ENCODE peak calls at places on chromosomes 11 and 22, in five cellular contexts. One of them, this sample, is unnamed.
A peak's percentile ranks its signal among the peaks of the same experiment; 100 is the strongest.

GRCh38 chr11:117842131-117842941 is 17.8 kb upstream of the FXYD2 start:
- DNase-seq in activated naive CD8-positive, alpha-beta T cell treated with anti-CD3 and anti-CD28 coated beads, Interleukin-2, amount 50 U/mL, for 24 hours: no peak
- DNase-seq in AML-193: peak; percentile 80
- DNase-seq in effector memory CD8-positive, alpha-beta T cell: no peak
- DNase-seq in activated naive CD4-positive, alpha-beta T cell: no peak
- DNase-seq in this sample: no peak

GRCh38 chr11:9748361-9748970 is 84.6 kb downstream of the SWAP70 start:
- DNase-seq in activated naive CD8-positive, alpha-beta T cell treated with anti-CD3 and anti-CD28 coated beads, Interleukin-2, amount 50 U/mL, for 24 hours: peak; percentile 60
- DNase-seq in AML-193: peak; percentile 85
- DNase-seq in effector memory CD8-positive, alpha-beta T cell: peak; percentile 32
- DNase-seq in activated naive CD4-positive, alpha-beta T cell: peak; percentile 14
- DNase-seq in this sample: peak; percentile 79

GRCh38 chr11:61695917-61696316 is 15.7 kb downstream of the DAGLA start:
- DNase-seq in activated naive CD8-positive, alpha-beta T cell treated with anti-CD3 and anti-CD28 coated beads, Interleukin-2, amount 50 U/mL, for 24 hours: peak; percentile 92
- DNase-seq in AML-193: peak; percentile 62
- DNase-seq in effector memory CD8-positive, alpha-beta T cell: peak; percentile 92
- DNase-seq in activated naive CD4-positive, alpha-beta T cell: peak; percentile 87
- DNase-seq in this sample: peak; percentile 84

GRCh38 chr11:35282226-35282882 is 137.0 kb downstream of the SLC1A2 start:
- DNase-seq in activated naive CD8-positive, alpha-beta T cell treated with anti-CD3 and anti-CD28 coated beads, Interleukin-2, amount 50 U/mL, for 24 hours: no peak
- DNase-seq in AML-193: no peak
- DNase-seq in effector memory CD8-positive, alpha-beta T cell: no peak
- DNase-seq in activated naive CD4-positive, alpha-beta T cell: no peak
- DNase-seq in this sample: no peak

GRCh38 chr11:3933165-3933628 is 77.7 kb downstream of the STIM1 start:
- DNase-seq in activated naive CD8-positive, alpha-beta T cell treated with anti-CD3 and anti-CD28 coated beads, Interleukin-2, amount 50 U/mL, for 24 hours: no peak
- DNase-seq in AML-193: peak; percentile 37
- DNase-seq in effector memory CD8-positive, alpha-beta T cell: no peak
- DNase-seq in activated naive CD4-positive, alpha-beta T cell: no peak
- DNase-seq in this sample: no peak

GRCh38 chr11:60840711-60841430 is 1.0 kb upstream of the CCDC86 start:
- DNase-seq in activated naive CD8-positive, alpha-beta T cell treated with anti-CD3 and anti-CD28 coated beads, Interleukin-2, amount 50 U/mL, for 24 hours: no peak
- DNase-seq in AML-193: no peak
- DNase-seq in effector memory CD8-positive, alpha-beta T cell: no peak
- DNase-seq in activated naive CD4-positive, alpha-beta T cell: no peak
- DNase-seq in this sample: no peak

GRCh38 chr11:17734418-17734911 is at the start of gene KCNC1:
- DNase-seq in activated naive CD8-positive, alpha-beta T cell treated with anti-CD3 and anti-CD28 coated beads, Interleukin-2, amount 50 U/mL, for 24 hours: no peak
- DNase-seq in AML-193: no peak
- DNase-seq in effector memory CD8-positive, alpha-beta T cell: no peak
- DNase-seq in activated naive CD4-positive, alpha-beta T cell: no peak
- DNase-seq in this sample: no peak

GRCh38 chr11:101129203-101129943 is at the start of gene PGR:
- DNase-seq in activated naive CD8-positive, alpha-beta T cell treated with anti-CD3 and anti-CD28 coated beads, Interleukin-2, amount 50 U/mL, for 24 hours: no peak
- DNase-seq in AML-193: no peak
- DNase-seq in effector memory CD8-positive, alpha-beta T cell: no peak
- DNase-seq in activated naive CD4-positive, alpha-beta T cell: no peak
- DNase-seq in this sample: no peak

GRCh38 chr11:113114452-113115027 is 153.3 kb downstream of the NCAM1 start:
- DNase-seq in activated naive CD8-positive, alpha-beta T cell treated with anti-CD3 and anti-CD28 coated beads, Interleukin-2, amount 50 U/mL, for 24 hours: no peak
- DNase-seq in AML-193: peak; percentile 64
- DNase-seq in effector memory CD8-positive, alpha-beta T cell: peak; percentile 2
- DNase-seq in activated naive CD4-positive, alpha-beta T cell: no peak
- DNase-seq in this sample: peak; percentile 5

GRCh38 chr22:49694462-49695260 is 133.0 kb downstream of the BRD1 start:
- DNase-seq in activated naive CD8-positive, alpha-beta T cell treated with anti-CD3 and anti-CD28 coated beads, Interleukin-2, amount 50 U/mL, for 24 hours: no peak
- DNase-seq in AML-193: no peak
- DNase-seq in effector memory CD8-positive, alpha-beta T cell: no peak
- DNase-seq in activated naive CD4-positive, alpha-beta T cell: no peak
- DNase-seq in this sample: no peak

GRCh38 chr11:586376-587316 is 10.4 kb downstream of the PHRF1 start:
- DNase-seq in activated naive CD8-positive, alpha-beta T cell treated with anti-CD3 and anti-CD28 coated beads, Interleukin-2, amount 50 U/mL, for 24 hours: no peak
- DNase-seq in AML-193: no peak
- DNase-seq in effector memory CD8-positive, alpha-beta T cell: no peak
- DNase-seq in activated naive CD4-positive, alpha-beta T cell: no peak
- DNase-seq in this sample: no peak

GRCh38 chr11:48052183-48053040 is 72.1 kb downstream of the PTPRJ start:
- DNase-seq in activated naive CD8-positive, alpha-beta T cell treated with anti-CD3 and anti-CD28 coated beads, Interleukin-2, amount 50 U/mL, for 24 hours: no peak
- DNase-seq in AML-193: no peak
- DNase-seq in effector memory CD8-positive, alpha-beta T cell: no peak
- DNase-seq in activated naive CD4-positive, alpha-beta T cell: no peak
- DNase-seq in this sample: no peak

GRCh38 chr22:46460835-46461234 is 76.6 kb downstream of the CELSR1 start:
- DNase-seq in activated naive CD8-positive, alpha-beta T cell treated with anti-CD3 and anti-CD28 coated beads, Interleukin-2, amount 50 U/mL, for 24 hours: no peak
- DNase-seq in AML-193: no peak
- DNase-seq in effector memory CD8-positive, alpha-beta T cell: no peak
- DNase-seq in activated naive CD4-positive, alpha-beta T cell: no peak
- DNase-seq in this sample: no peak

GRCh38 chr11:20033806-20034205 is 126.5 kb downstream of the DBX1 start:
- DNase-seq in activated naive CD8-positive, alpha-beta T cell treated with anti-CD3 and anti-CD28 coated beads, Interleukin-2, amount 50 U/mL, for 24 hours: no peak
- DNase-seq in AML-193: no peak
- DNase-seq in effector memory CD8-positive, alpha-beta T cell: no peak
- DNase-seq in activated naive CD4-positive, alpha-beta T cell: no peak
- DNase-seq in this sample: no peak

GRCh38 chr11:13216019-13217006 is 61.3 kb upstream of the BMAL1 start:
- DNase-seq in activated naive CD8-positive, alpha-beta T cell treated with anti-CD3 and anti-CD28 coated beads, Interleukin-2, amount 50 U/mL, for 24 hours: peak; percentile 48
- DNase-seq in AML-193: no peak
- DNase-seq in effector memory CD8-positive, alpha-beta T cell: no peak
- DNase-seq in activated naive CD4-positive, alpha-beta T cell: no peak
- DNase-seq in this sample: peak; percentile 59

GRCh38 chr11:109109916-109110315 is 312.1 kb upstream of the C11orf87 start:
- DNase-seq in activated naive CD8-positive, alpha-beta T cell treated with anti-CD3 and anti-CD28 coated beads, Interleukin-2, amount 50 U/mL, for 24 hours: no peak
- DNase-seq in AML-193: no peak
- DNase-seq in effector memory CD8-positive, alpha-beta T cell: no peak
- DNase-seq in activated naive CD4-positive, alpha-beta T cell: no peak
- DNase-seq in this sample: no peak

GRCh38 chr22:28341001-28341400 is 338.6 kb downstream of the TTC28 start:
- DNase-seq in activated naive CD8-positive, alpha-beta T cell treated with anti-CD3 and anti-CD28 coated beads, Interleukin-2, amount 50 U/mL, for 24 hours: no peak
- DNase-seq in AML-193: peak; percentile 15
- DNase-seq in effector memory CD8-positive, alpha-beta T cell: no peak
- DNase-seq in activated naive CD4-positive, alpha-beta T cell: no peak
- DNase-seq in this sample: no peak

GRCh38 chr11:118674094-118674460 is 5.4 kb downstream of the TREH start:
- DNase-seq in activated naive CD8-positive, alpha-beta T cell treated with anti-CD3 and anti-CD28 coated beads, Interleukin-2, amount 50 U/mL, for 24 hours: no peak
- DNase-seq in AML-193: no peak
- DNase-seq in effector memory CD8-positive, alpha-beta T cell: no peak
- DNase-seq in activated naive CD4-positive, alpha-beta T cell: no peak
- DNase-seq in this sample: no peak

GRCh38 chr11:70551323-70552166 is 153.2 kb downstream of the CTTN start:
- DNase-seq in activated naive CD8-positive, alpha-beta T cell treated with anti-CD3 and anti-CD28 coated beads, Interleukin-2, amount 50 U/mL, for 24 hours: no peak
- DNase-seq in AML-193: no peak
- DNase-seq in effector memory CD8-positive, alpha-beta T cell: no peak
- DNase-seq in activated naive CD4-positive, alpha-beta T cell: no peak
- DNase-seq in this sample: no peak

GRCh38 chr11:66868726-66869291 is 11.9 kb downstream of the LRFN4 start:
- DNase-seq in activated naive CD8-positive, alpha-beta T cell treated with anti-CD3 and anti-CD28 coated beads, Interleukin-2, amount 50 U/mL, for 24 hours: peak; percentile 88
- DNase-seq in AML-193: no peak
- DNase-seq in effector memory CD8-positive, alpha-beta T cell: peak; percentile 69
- DNase-seq in activated naive CD4-positive, alpha-beta T cell: peak; percentile 70
- DNase-seq in this sample: no peak

GRCh38 chr22:41417622-41418390 is 28.8 kb downstream of the TOB2 start:
- DNase-seq in activated naive CD8-positive, alpha-beta T cell treated with anti-CD3 and anti-CD28 coated beads, Interleukin-2, amount 50 U/mL, for 24 hours: no peak
- DNase-seq in AML-193: no peak
- DNase-seq in effector memory CD8-positive, alpha-beta T cell: no peak
- DNase-seq in activated naive CD4-positive, alpha-beta T cell: no peak
- DNase-seq in this sample: no peak

GRCh38 chr11:2564588-2565440 is 120.0 kb downstream of the KCNQ1 start:
- DNase-seq in activated naive CD8-positive, alpha-beta T cell treated with anti-CD3 and anti-CD28 coated beads, Interleukin-2, amount 50 U/mL, for 24 hours: no peak
- DNase-seq in AML-193: no peak
- DNase-seq in effector memory CD8-positive, alpha-beta T cell: no peak
- DNase-seq in activated naive CD4-positive, alpha-beta T cell: no peak
- DNase-seq in this sample: no peak

GRCh38 chr11:116913000-116913399 is 75.6 kb upstream of the APOA1 start:
- DNase-seq in activated naive CD8-positive, alpha-beta T cell treated with anti-CD3 and anti-CD28 coated beads, Interleukin-2, amount 50 U/mL, for 24 hours: no peak
- DNase-seq in AML-193: peak; percentile 75
- DNase-seq in effector memory CD8-positive, alpha-beta T cell: no peak
- DNase-seq in activated naive CD4-positive, alpha-beta T cell: no peak
- DNase-seq in this sample: no peak

This sample was measured in GDM1.